ENCODE peak calls at places on chromosome 16, in four cellular contexts. One of them, this sample, is unnamed.
A peak's percentile ranks its signal among the peaks of the same experiment; 100 is the strongest.

GRCh38 chr16:79267781-79268180 is 332.8 kb downstream of the MAF start:
- DNase-seq in Peyer's patch: no peak
- DNase-seq in RWPE1: no peak
- DNase-seq in neural progenitor cell: no peak
- DNase-seq in this sample: no peak

GRCh38 chr16:12901204-12901596 is 198 bp upstream of the SHISA9 start:
- DNase-seq in RWPE1: no peak
- DNase-seq in neural progenitor cell: peak; percentile 94
- DNase-seq in Peyer's patch: no peak
- DNase-seq in this sample: no peak

GRCh38 chr16:78878570-78878969 is 722.0 kb downstream of the MAF start:
- DNase-seq in RWPE1: no peak
- DNase-seq in Peyer's patch: no peak
- DNase-seq in neural progenitor cell: no peak
- DNase-seq in this sample: no peak

GRCh38 chr16:75296606-75297005 is 45.2 kb upstream of the BCAR1 start:
- DNase-seq in RWPE1: no peak
- DNase-seq in neural progenitor cell: no peak
- DNase-seq in Peyer's patch: no peak
- DNase-seq in this sample: no peak

GRCh38 chr16:1500465-1501150 is 7.4 kb downstream of the TELO2 start:
- DNase-seq in Peyer's patch: no peak
- DNase-seq in neural progenitor cell: no peak
- DNase-seq in RWPE1: no peak
- DNase-seq in this sample: no peak

GRCh38 chr16:70495425-70496182 is 27.8 kb downstream of the COG4 start:
- DNase-seq in neural progenitor cell: no peak
- DNase-seq in Peyer's patch: peak; percentile 51
- DNase-seq in RWPE1: no peak
- DNase-seq in this sample: no peak

GRCh38 chr16:86951831-86952598 is 365.2 kb downstream of the C16orf95 start:
- DNase-seq in Peyer's patch: no peak
- DNase-seq in neural progenitor cell: no peak
- DNase-seq in RWPE1: peak; percentile 64
- DNase-seq in this sample: no peak

GRCh38 chr16:77574867-77575619 is 140.2 kb upstream of the ADAMTS18 start:
- DNase-seq in neural progenitor cell: no peak
- DNase-seq in RWPE1: no peak
- DNase-seq in Peyer's patch: no peak
- DNase-seq in this sample: no peak

GRCh38 chr16:8936421-8936820 is 27.3 kb downstream of the USP7 start:
- DNase-seq in neural progenitor cell: peak; percentile 61
- DNase-seq in RWPE1: peak; percentile 69
- DNase-seq in Peyer's patch: peak; percentile 70
- DNase-seq in this sample: no peak

GRCh38 chr16:74608944-74609343 is 2.0 kb upstream of the GLG1 start:
- DNase-seq in Peyer's patch: no peak
- DNase-seq in neural progenitor cell: no peak
- DNase-seq in RWPE1: no peak
- DNase-seq in this sample: no peak

GRCh38 chr16:30068750-30069574 is 3.4 kb downstream of the ALDOA start:
- DNase-seq in neural progenitor cell: peak; percentile 39
- DNase-seq in RWPE1: no peak
- DNase-seq in Peyer's patch: peak; percentile 53
- DNase-seq in this sample: no peak

GRCh38 chr16:30609002-30609927 is 924 bp downstream of the ZNF689 start:
- DNase-seq in RWPE1: peak; percentile 54
- DNase-seq in Peyer's patch: no peak
- DNase-seq in neural progenitor cell: peak; percentile 31
- DNase-seq in this sample: no peak

GRCh38 chr16:69513180-69513966 is 52.4 kb upstream of the NFAT5 start:
- DNase-seq in neural progenitor cell: no peak
- DNase-seq in Peyer's patch: no peak
- DNase-seq in RWPE1: peak; percentile 89
- DNase-seq in this sample: no peak

GRCh38 chr16:29111421-29111820 is 126.6 kb downstream of the LAT start:
- DNase-seq in Peyer's patch: no peak
- DNase-seq in RWPE1: no peak
- DNase-seq in neural progenitor cell: no peak
- DNase-seq in this sample: no peak

GRCh38 chr16:15954814-15955151 is 5.4 kb downstream of the ABCC1 start:
- DNase-seq in RWPE1: no peak
- DNase-seq in neural progenitor cell: no peak
- DNase-seq in Peyer's patch: no peak
- DNase-seq in this sample: peak; percentile 71

GRCh38 chr16:50371036-50371716 is 2.4 kb upstream of the BRD7 start:
- DNase-seq in neural progenitor cell: no peak
- DNase-seq in RWPE1: no peak
- DNase-seq in Peyer's patch: no peak
- DNase-seq in this sample: no peak

GRCh38 chr16:57260294-57260929 is 15.4 kb downstream of the ARL2BP start:
- DNase-seq in Peyer's patch: no peak
- DNase-seq in RWPE1: peak; percentile 59
- DNase-seq in neural progenitor cell: peak; percentile 87
- DNase-seq in this sample: no peak

GRCh38 chr16:17921357-17921978 is 415.1 kb downstream of the NPIPA8 start:
- DNase-seq in neural progenitor cell: peak; percentile 40
- DNase-seq in Peyer's patch: peak; percentile 64
- DNase-seq in RWPE1: no peak
- DNase-seq in this sample: no peak

GRCh38 chr16:27444015-27444414 is 42.0 kb downstream of the IL21R start:
- DNase-seq in neural progenitor cell: no peak
- DNase-seq in Peyer's patch: no peak
- DNase-seq in RWPE1: peak; percentile 26
- DNase-seq in this sample: no peak

GRCh38 chr16:54213322-54213721 is 73.3 kb downstream of the IRX3 start:
- DNase-seq in Peyer's patch: no peak
- DNase-seq in neural progenitor cell: no peak
- DNase-seq in RWPE1: no peak
- DNase-seq in this sample: no peak

GRCh38 chr16:6949240-6949639 is 383.4 kb upstream of the RBFOX1 start:
- DNase-seq in RWPE1: no peak
- DNase-seq in Peyer's patch: no peak
- DNase-seq in neural progenitor cell: no peak
- DNase-seq in this sample: no peak

DNA sequence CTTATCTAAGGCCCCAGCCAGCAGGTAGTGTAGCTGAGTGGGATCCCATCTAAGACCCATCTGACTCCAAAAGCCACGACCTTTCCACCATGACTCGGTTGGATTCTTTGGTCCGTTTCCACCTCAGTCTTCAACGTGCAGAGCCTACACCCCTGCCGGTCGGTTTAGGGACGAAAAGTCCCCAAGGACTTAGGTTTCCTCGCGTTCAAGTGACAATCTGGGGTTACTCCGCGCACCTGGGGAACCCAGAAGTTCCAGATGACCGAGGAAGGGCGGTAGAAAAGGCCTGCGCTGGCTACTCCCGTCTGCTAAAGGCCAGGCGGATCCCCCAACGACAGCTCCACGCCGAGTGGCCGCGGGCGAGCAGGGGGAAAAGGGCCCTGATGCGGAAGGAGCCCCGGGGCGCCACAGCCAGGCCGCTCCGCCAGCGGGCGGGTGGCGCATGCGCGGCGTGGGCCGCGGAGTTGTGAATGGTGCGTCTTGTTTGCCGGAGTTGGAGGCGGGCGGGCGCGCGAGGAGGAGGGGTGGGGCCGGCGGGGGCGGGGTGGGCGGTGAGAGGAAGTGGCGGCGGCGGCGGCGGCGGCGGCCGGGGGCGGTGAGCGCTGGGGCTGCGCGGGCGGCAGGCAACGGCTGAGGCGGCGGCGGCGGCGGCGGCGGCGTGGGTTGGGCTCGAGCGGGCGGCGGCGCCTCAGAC is at the start of gene CBFB:
- DNase-seq in neural progenitor cell: peak; percentile 93
- DNase-seq in RWPE1: peak; percentile 97
- DNase-seq in Peyer's patch: peak; percentile 95
- DNase-seq in this sample: peak; percentile 69
- TF ChIP-seq CTCF in neural progenitor cell: peak; percentile 25
- TF ChIP-seq CTCF in RWPE1: no peak
- TF ChIP-seq CTCF in Peyer's patch: peak; percentile 35
- TF ChIP-seq CTCF in this sample: no peak

DNA sequence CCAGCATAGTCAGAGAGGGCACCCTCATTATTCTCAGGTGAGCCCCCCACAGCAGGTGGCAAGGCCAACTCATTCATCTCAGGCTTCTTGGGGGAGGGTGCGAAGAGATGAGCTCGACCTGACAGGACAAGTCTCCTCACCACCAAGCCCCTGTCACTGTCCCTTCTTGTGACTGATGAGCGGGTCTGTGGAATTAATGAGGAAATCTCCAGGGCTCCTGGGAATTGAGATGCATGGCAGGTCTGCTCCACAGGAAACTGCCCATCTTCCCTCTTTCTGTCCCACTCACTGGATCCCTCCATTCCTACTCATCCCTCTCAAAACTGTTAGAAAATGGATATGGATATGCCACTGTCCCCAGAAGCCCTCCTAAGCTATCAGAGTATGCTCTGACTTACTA is 32.5 kb upstream of the CES5A start:
- DNase-seq in RWPE1: no peak
- DNase-seq in neural progenitor cell: no peak
- DNase-seq in Peyer's patch: no peak
- DNase-seq in this sample: no peak
- TF ChIP-seq CTCF in RWPE1: no peak
- TF ChIP-seq CTCF in neural progenitor cell: no peak
- TF ChIP-seq CTCF in Peyer's patch: no peak
- TF ChIP-seq CTCF in this sample: no peak

DNA sequence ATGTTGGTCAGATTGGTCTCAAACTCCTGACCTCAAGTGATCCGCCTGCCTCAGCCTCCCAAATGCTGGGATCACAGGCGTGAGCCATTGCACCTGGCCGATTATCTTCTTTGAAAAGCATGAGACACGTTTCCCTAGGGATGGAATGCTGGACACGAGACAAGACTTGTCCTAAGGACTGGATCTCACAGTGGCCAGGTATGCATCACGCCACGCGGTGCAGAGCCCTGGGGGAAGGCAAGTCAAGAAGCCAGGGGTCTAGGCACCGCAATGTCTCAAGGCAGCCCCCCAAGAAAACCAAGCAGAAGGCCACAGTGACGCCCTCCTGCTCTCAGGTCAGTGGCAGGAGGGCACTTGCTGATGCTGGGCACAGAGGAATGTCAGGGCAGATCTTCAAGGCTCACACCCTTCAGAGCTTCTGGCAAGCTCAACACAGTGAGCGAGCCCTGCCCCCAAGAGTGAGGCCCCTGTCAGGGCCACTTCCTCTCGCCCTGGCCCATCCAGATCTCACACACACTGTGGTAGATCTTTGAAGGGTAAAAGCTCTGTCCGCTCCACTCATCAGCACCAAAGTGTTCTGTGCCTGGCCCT is 134.7 kb downstream of the ZNF778 start:
- DNase-seq in Peyer's patch: no peak
- DNase-seq in RWPE1: peak; percentile 79
- DNase-seq in neural progenitor cell: no peak
- DNase-seq in this sample: no peak
- TF ChIP-seq CTCF in Peyer's patch: no peak
- TF ChIP-seq CTCF in RWPE1: no peak
- TF ChIP-seq CTCF in neural progenitor cell: no peak
- TF ChIP-seq CTCF in this sample: no peak

GRCh38 chr16:85757341-85757822 is 6.5 kb upstream of the C16orf74 start:
- DNase-seq in Peyer's patch: no peak
- DNase-seq in neural progenitor cell: no peak
- DNase-seq in RWPE1: no peak
- DNase-seq in this sample: no peak

GRCh38 chr16:85762970-85763369 is 12.1 kb upstream of the C16orf74 start:
- DNase-seq in neural progenitor cell: no peak
- DNase-seq in Peyer's patch: no peak
- DNase-seq in RWPE1: no peak
- DNase-seq in this sample: no peak

GRCh38 chr16:85759136-85759535 is 8.2 kb upstream of the C16orf74 start:
- DNase-seq in Peyer's patch: no peak
- DNase-seq in RWPE1: no peak
- DNase-seq in neural progenitor cell: no peak
- DNase-seq in this sample: no peak

GRCh38 chr16:85761866-85762265 is 11.0 kb upstream of the C16orf74 start:
- DNase-seq in neural progenitor cell: no peak
- DNase-seq in RWPE1: no peak
- DNase-seq in Peyer's patch: no peak
- DNase-seq in this sample: no peak

GRCh38 chr16:85759631-85760419 is 8.9 kb upstream of the C16orf74 start:
- DNase-seq in RWPE1: no peak
- DNase-seq in Peyer's patch: no peak
- DNase-seq in neural progenitor cell: no peak
- DNase-seq in this sample: no peak
- TF ChIP-seq CTCF in RWPE1: peak; percentile 43
- TF ChIP-seq CTCF in Peyer's patch: peak; percentile 55
- TF ChIP-seq CTCF in neural progenitor cell: peak; percentile 45
- TF ChIP-seq CTCF in this sample: no peak

GRCh38 chr16:81586976-81587625 is 142.5 kb downstream of the CMIP start:
- DNase-seq in Peyer's patch: no peak
- DNase-seq in RWPE1: no peak
- DNase-seq in neural progenitor cell: no peak
- DNase-seq in this sample: no peak

GRCh38 chr16:81583893-81584705 is 139.5 kb downstream of the CMIP start:
- DNase-seq in neural progenitor cell: no peak
- DNase-seq in Peyer's patch: peak; percentile 83
- DNase-seq in RWPE1: peak; percentile 86
- DNase-seq in this sample: no peak

GRCh38 chr16:81587626-81588160 is 143.1 kb downstream of the CMIP start:
- DNase-seq in Peyer's patch: no peak
- DNase-seq in RWPE1: no peak
- DNase-seq in neural progenitor cell: no peak
- DNase-seq in this sample: no peak

GRCh38 chr16:81586421-81586820 is 141.8 kb downstream of the CMIP start:
- DNase-seq in RWPE1: no peak
- DNase-seq in Peyer's patch: no peak
- DNase-seq in neural progenitor cell: no peak
- DNase-seq in this sample: no peak

GRCh38 chr16:81585785-81586184 is 141.2 kb downstream of the CMIP start:
- DNase-seq in RWPE1: no peak
- DNase-seq in neural progenitor cell: peak; percentile 49
- DNase-seq in Peyer's patch: peak; percentile 40
- DNase-seq in this sample: no peak
- TF ChIP-seq CTCF in RWPE1: no peak
- TF ChIP-seq CTCF in neural progenitor cell: peak; percentile 52
- TF ChIP-seq CTCF in Peyer's patch: peak; percentile 45
- TF ChIP-seq CTCF in this sample: no peak

GRCh38 chr16:4694664-4695451 is 1.5 kb downstream of the NUDT16L1 start:
- DNase-seq in neural progenitor cell: no peak
- DNase-seq in RWPE1: no peak
- DNase-seq in Peyer's patch: peak; percentile 53
- DNase-seq in this sample: no peak
- TF ChIP-seq CTCF in neural progenitor cell: no peak
- TF ChIP-seq CTCF in RWPE1: no peak
- TF ChIP-seq CTCF in Peyer's patch: no peak
- TF ChIP-seq CTCF in this sample: no peak

GRCh38 chr16:21301895-21302291 is 23.8 kb upstream of the CRYM start:
- DNase-seq in RWPE1: no peak
- DNase-seq in Peyer's patch: no peak
- DNase-seq in neural progenitor cell: no peak
- DNase-seq in this sample: no peak
- TF ChIP-seq CTCF in RWPE1: peak; percentile 2
- TF ChIP-seq CTCF in Peyer's patch: no peak
- TF ChIP-seq CTCF in neural progenitor cell: no peak
- TF ChIP-seq CTCF in this sample: no peak